ENCODE peak calls at places on chromosomes 12 and 14, in five cellular contexts. H is RPMI7951, O is iris pigment epithelial cell, U is LoVo, V is fibroblast of pulmonary artery. G is an unnamed sample.

GRCh38 chr12:102300824-102301461 is 103.3 kb upstream of the PMCH start:
- DNase-seq in H (peak), O (peak), U (peak), V (peak), G (no peak)

GRCh38 chr14:67228325-67228984 is 12.8 kb upstream of the PALS1 start:
- DNase-seq in H (peak), O (peak), U (no peak), V (no peak), G (no peak)

GRCh38 chr14:71321556-71322315 is 414.5 kb downstream of the PCNX1 start:
- DNase-seq in H (peak), O (peak), U (peak), V (peak), G (no peak)

GRCh38 chr14:84225243-84225642 is 1304.7 kb upstream of the FLRT2 start:
- DNase-seq in H (no peak), O (no peak), U (no peak), V (peak), G (no peak)

GRCh38 chr12:59940676-59941342 is 345.0 kb downstream of the SLC16A7 start:
- DNase-seq in H (no peak), O (peak), U (no peak), V (no peak), G (no peak)

GRCh38 chr14:90850487-90850886 is 34.3 kb upstream of the TTC7B start:
- DNase-seq in H (peak), O (peak), U (no peak), V (peak), G (no peak)

GRCh38 chr14:62364161-62364560 is 601.9 kb downstream of the SNAPC1 start:
- DNase-seq in H (no peak), O (peak), U (no peak), V (peak), G (no peak)

GRCh38 chr12:109723311-109723791 is 9.7 kb downstream of the FAM222A start:
- DNase-seq in H (no peak), O (no peak), U (no peak), V (no peak), G (no peak)

GRCh38 chr12:2284857-2285256 is 232.1 kb downstream of the CACNA1C start:
- DNase-seq in H (peak), O (peak), U (peak), V (peak), G (peak)

GRCh38 chr14:61602733-61603077 is 92.6 kb upstream of the HIF1A start:
- DNase-seq in H (peak), O (no peak), U (no peak), V (peak), G (no peak)

GRCh38 chr12:58957298-58957697 is 37.0 kb upstream of the LRIG3 start:
- DNase-seq in H (no peak), O (no peak), U (no peak), V (no peak), G (no peak)

GRCh38 chr14:69093551-69094421 is 59.1 kb downstream of the DCAF5 start:
- DNase-seq in H (peak), O (peak), U (no peak), V (peak), G (no peak)

GRCh38 chr14:67457782-67458181 is 30.7 kb downstream of the TMEM229B start:
- DNase-seq in H (no peak), O (peak), U (no peak), V (no peak), G (no peak)

GRCh38 chr14:33774866-33775519 is 175.9 kb downstream of the EGLN3 start:
- DNase-seq in H (peak), O (peak), U (no peak), V (no peak), G (no peak)

GRCh38 chr12:88400302-88400701 is 180.0 kb downstream of the KITLG start:
- DNase-seq in H (no peak), O (no peak), U (no peak), V (no peak), G (no peak)

GRCh38 chr12:90978117-90978770 is 23.3 kb upstream of the CCER1 start:
- DNase-seq in H (peak), O (peak), U (peak), V (peak), G (no peak)

GRCh38 chr14:105489607-105490317 is 1.3 kb upstream of the TEDC1 start:
- DNase-seq in H (peak), O (peak), U (peak), V (peak), G (peak)

GRCh38 chr12:22672951-22673350 is 48.0 kb downstream of the ETNK1 start:
- DNase-seq in H (peak), O (peak), U (no peak), V (peak), G (no peak)

GRCh38 chr12:118023461-118023860 is 7.0 kb downstream of the RFC5 start:
- DNase-seq in H (no peak), O (no peak), U (no peak), V (no peak), G (no peak)

GRCh38 chr14:32808574-32809098 is 130.0 kb upstream of the NPAS3 start:
- DNase-seq in H (peak), O (peak), U (no peak), V (peak), G (no peak)

GRCh38 chr12:34198924-34199323 is 176.6 kb downstream of the ALG10 start:
- DNase-seq in H (no peak), O (no peak), U (no peak), V (no peak), G (no peak)

GRCh38 chr14:49767473-49768300 is at the start of gene KLHDC2:
- DNase-seq in H (peak), O (peak), U (peak), V (peak), G (peak)

GRCh38 chr14:58107947-58108552 is 44.0 kb downstream of the ARMH4 start:
- DNase-seq in H (peak), O (peak), U (peak), V (peak), G (no peak)

GRCh38 chr12:131049569-131050339 is 96.0 kb downstream of the ADGRD1 start:
- DNase-seq in H (no peak), O (no peak), U (no peak), V (no peak), G (peak)